ENCODE peak calls at places on chromosomes 6 and 20, in four cellular contexts. Q, O, U and A are unnamed samples. For H3K9me2, the result is how much of the 10 kb centered on the place peaks cover.

GRCh38 chr6:114581293-114581692 is 238.5 kb upstream of the HS3ST5 start:
- DNase-seq in Q (no peak), O (no peak), U (no peak), A (peak)

GRCh38 chr6:164442572-164442971 is 866.8 kb downstream of the C6orf118 start:
- DNase-seq in Q (no peak), O (no peak), U (no peak), A (no peak)

GRCh38 chr6:146868671-146869209 is 270.0 kb downstream of the ADGB start:
- DNase-seq in Q (no peak), O (no peak), U (no peak), A (no peak)

GRCh38 chr6:20302702-20303251 is 90.5 kb upstream of the MBOAT1 start:
- DNase-seq in Q (no peak), O (no peak), U (no peak), A (no peak)

GRCh38 chr6:150269857-150270223 is 99.0 kb upstream of the IYD start:
- DNase-seq in Q (peak), O (no peak), U (no peak), A (no peak)

GRCh38 chr20:52667358-52667757 is 304.8 kb upstream of the TSHZ2 start:
- DNase-seq in Q (no peak), O (no peak), U (no peak), A (no peak)

GRCh38 chr6:16239090-16239797 is 857 bp downstream of the GMPR start:
- DNase-seq in Q (peak), O (peak), U (no peak), A (peak)

GRCh38 chr20:25318471-25319240 is 70.8 kb downstream of the PYGB start:
- DNase-seq in Q (no peak), O (no peak), U (peak), A (peak)

GRCh38 chr20:47035191-47035590 is 140.5 kb downstream of the EYA2 start:
- DNase-seq in Q (no peak), O (no peak), U (no peak), A (no peak)

DNA sequence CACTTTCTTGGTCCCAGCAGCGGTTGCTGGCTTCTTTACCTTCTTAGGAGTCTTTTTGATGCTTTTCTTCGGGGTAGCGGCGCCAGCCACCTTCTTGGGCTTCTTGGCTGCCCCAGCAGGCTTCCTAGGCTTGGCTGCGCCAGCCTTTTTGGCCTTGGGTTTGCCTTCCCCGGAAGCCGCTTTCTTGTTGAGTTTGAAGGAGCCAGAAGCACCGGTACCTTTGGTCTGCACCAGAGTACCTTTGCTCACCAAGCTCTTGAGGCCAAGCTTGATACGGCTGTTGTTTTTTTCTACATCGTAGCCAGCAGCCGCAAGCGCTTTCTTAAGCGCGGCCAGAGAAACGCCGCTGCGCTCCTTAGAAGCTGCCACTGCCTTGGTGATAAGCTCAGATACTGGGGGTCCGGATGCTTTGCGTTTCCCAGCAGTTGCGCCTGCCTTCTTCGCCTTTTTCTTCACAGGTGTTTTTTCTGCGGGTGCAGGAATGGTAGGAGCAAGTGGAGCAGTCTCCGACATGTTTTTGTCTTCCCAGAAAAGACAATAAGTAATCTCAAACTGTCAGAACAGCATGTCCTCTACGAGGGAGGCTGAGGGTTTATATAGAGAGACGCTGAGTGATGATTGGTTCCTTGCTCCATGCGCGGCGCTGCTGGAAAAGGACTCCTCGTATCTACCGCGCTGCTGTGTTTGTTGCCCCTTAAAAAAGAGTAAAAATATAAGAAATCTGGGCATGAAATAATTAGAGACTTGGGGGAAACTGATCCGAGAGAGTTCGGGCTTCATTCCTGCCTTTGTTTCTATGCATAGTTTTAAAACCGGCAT is 130.4 kb upstream of the BTN3A2 start:
- DNase-seq in Q (peak), O (peak), U (peak), A (peak)
- H3K9me2 ChIP-seq in Q (under half), O (under half), U (under half), A (under half)

DNA sequence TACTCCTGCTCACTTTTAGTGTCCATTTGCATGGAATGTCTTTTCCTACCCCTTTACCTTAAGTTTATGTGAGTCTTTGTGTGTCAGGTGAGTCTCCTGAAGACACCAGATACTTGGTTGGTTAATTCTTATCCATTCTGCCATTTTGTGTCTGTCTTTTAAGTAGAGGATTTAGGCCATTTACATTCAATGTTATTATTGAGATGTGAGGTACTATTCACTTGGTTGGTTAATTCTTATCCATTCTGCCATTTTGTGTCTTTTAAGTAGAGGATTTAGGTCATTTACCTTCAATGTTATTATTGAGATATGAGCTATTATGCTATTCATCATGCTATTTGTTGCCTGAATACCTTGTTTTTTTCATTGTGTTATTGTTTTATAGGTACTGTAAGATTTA is 113.8 kb downstream of the AIG1 start:
- DNase-seq in Q (no peak), O (no peak), U (no peak), A (no peak)
- H3K9me2 ChIP-seq in Q (under half), O (under half), U (under half), A (under half)

GRCh38 chr6:43469947-43470346 is 7.4 kb upstream of the TJAP1 start:
- DNase-seq in Q (no peak), O (no peak), U (no peak), A (no peak)

GRCh38 chr6:43468240-43468639 is 9.1 kb upstream of the TJAP1 start:
- DNase-seq in Q (no peak), O (no peak), U (no peak), A (no peak)

GRCh38 chr6:43468748-43469681 is 8.4 kb upstream of the TJAP1 start:
- DNase-seq in Q (peak), O (peak), U (no peak), A (no peak)

GRCh38 chr6:43472515-43472914 is 4.9 kb upstream of the TJAP1 start:
- DNase-seq in Q (no peak), O (no peak), U (no peak), A (no peak)

GRCh38 chr6:43471399-43471798 is 6.0 kb upstream of the TJAP1 start:
- DNase-seq in Q (peak), O (no peak), U (no peak), A (no peak)
- H3K9me2 ChIP-seq in Q (under half), O (under half), U (under half), A (under half)

DNA sequence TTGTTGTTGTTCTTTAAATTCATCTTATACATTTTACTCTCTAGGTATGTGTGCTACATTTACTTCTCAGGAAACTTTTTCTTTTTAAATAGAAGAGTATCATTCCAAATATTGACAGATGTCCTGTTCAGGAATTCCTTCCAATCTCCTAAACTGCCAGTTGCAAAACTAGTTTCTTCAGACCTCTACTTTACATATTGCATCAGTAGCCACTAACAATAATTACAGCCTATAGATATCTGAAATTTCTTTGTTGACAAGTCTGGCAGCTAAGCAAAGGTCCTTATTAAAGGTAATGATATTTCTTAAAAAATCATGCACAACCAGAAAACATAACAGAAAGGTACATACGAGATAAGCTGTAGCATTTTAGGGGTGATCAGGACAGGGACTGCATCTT is 4.5 kb downstream of the ECHDC1 start:
- DNase-seq in Q (no peak), O (no peak), U (no peak), A (no peak)
- H3K9me2 ChIP-seq in Q (under half), O (under half), U (under half), A (under half)

GRCh38 chr6:105302617-105303128 is 100.2 kb downstream of the PREP start:
- DNase-seq in Q (no peak), O (peak), U (no peak), A (no peak)
- H3K9me2 ChIP-seq in Q (under half), O (under half), U (under half), A (under half)